ENCODE peak calls at places on chromosome 1, in ten cellular contexts. S, P, X, I, D, B, R, N, Z and Q are unnamed samples.
A peak's percentile ranks its signal among the peaks of the same experiment; 100 is the strongest.

GRCh38 chr1:71054281-71054731 is 6.7 kb upstream of the PTGER3 start:
- DNase-seq in P (no peak), B (no peak), D (no peak), R (no peak), S (no peak), Z (no peak), N (no peak), I (no peak), X (no peak), Q (no peak)

GRCh38 chr1:226654046-226654445 is 85.0 kb downstream of the ITPKB start:
- DNase-seq in P (peak; percentile 35), S (peak; percentile 5), D (no peak), B (peak; percentile 74), R (peak; percentile 67), X (no peak), Z (no peak), I (peak; percentile 59), N (no peak), Q (no peak)

GRCh38 chr1:59879556-59879955 is 47.0 kb downstream of the CYP2J2 start:
- DNase-seq in P (peak; percentile 66), N (peak; percentile 51), S (peak; percentile 30), B (peak; percentile 88), D (peak; percentile 46), X (no peak), R (peak; percentile 67), I (peak; percentile 68), Z (no peak), Q (no peak)

GRCh38 chr1:160779662-160780397 is 16.1 kb upstream of the LY9 start:
- DNase-seq in X (no peak), B (no peak), R (no peak), D (no peak), Z (no peak), P (no peak), N (no peak), I (no peak), S (no peak), Q (no peak)

GRCh38 chr1:165403835-165404482 is 41.0 kb downstream of the RXRG start:
- DNase-seq in R (no peak), B (no peak), D (no peak), P (peak; percentile 47), Z (no peak), N (no peak), X (no peak), S (no peak), I (peak; percentile 76), Q (no peak)

GRCh38 chr1:172383541-172383940 is 36.9 kb upstream of the C1orf105 start:
- DNase-seq in Z (no peak), P (no peak), B (peak; percentile 65), N (no peak), I (no peak), S (no peak), R (peak; percentile 83), X (no peak), D (no peak), Q (no peak)

GRCh38 chr1:212124891-212125582 is 89.5 kb downstream of the DTL start:
- DNase-seq in R (no peak), X (no peak), I (no peak), S (no peak), N (no peak), B (no peak), D (no peak), P (no peak), Z (peak; percentile 3), Q (no peak)

GRCh38 chr1:93980320-93980744 is 71.1 kb upstream of the GCLM start:
- DNase-seq in B (no peak), X (no peak), N (no peak), S (no peak), R (no peak), D (no peak), I (no peak), P (no peak), Z (no peak), Q (no peak)

GRCh38 chr1:35434703-35435102 is 122.5 kb downstream of the KIAA0319L start:
- DNase-seq in B (no peak), R (no peak), S (no peak), D (no peak), X (no peak), I (no peak), N (no peak), P (no peak), Z (no peak), Q (no peak)

GRCh38 chr1:8905582-8906191 is 27.2 kb upstream of the ENO1 start:
- DNase-seq in S (no peak), D (no peak), I (no peak), N (no peak), P (no peak), B (peak; percentile 68), X (no peak), Z (no peak), R (no peak), Q (peak; percentile 55)

GRCh38 chr1:38803647-38804046 is 55.9 kb downstream of the RRAGC start:
- DNase-seq in D (no peak), X (no peak), I (no peak), B (no peak), P (no peak), R (peak; percentile 13), Z (no peak), S (no peak), N (no peak), Q (no peak)
- H3K4me3 ChIP-seq in D (peak overlapping the region; percentile 52), X (no peak overlapping the region), I (peak overlapping the region; percentile 48), B (no peak overlapping the region), P (peak overlapping the region; percentile 29), R (no peak overlapping the region), Z (peak overlapping the region; percentile 30), S (peak overlapping the region; percentile 43), N (peak overlapping the region; percentile 56), Q (no peak overlapping the region)

DNA sequence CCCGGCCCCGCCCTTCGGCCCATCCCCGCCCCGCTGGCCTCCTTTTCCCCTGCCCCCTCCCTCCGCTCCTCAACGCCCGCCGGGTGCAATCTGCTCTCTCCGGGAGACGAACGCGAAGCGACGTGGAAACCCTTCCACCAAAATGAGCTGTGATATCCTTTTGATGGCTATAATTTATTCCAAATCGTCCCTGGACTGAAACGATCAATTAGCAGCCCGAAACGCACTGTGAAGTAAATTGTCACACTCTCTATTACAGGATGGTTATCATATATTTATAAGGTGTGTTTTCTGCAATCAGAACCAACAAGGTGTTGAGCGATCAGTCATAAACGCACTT is 134.6 kb upstream of the BARHL2 start:
- DNase-seq in D (no peak), Z (no peak), P (no peak), X (no peak), I (no peak), B (no peak), S (no peak), R (no peak), N (no peak), Q (no peak)
- H3K4me3 ChIP-seq in D (peak overlapping the region; percentile 88), Z (peak overlapping the region; percentile 63), P (peak overlapping the region; percentile 96), X (peak overlapping the region; percentile 69), I (peak overlapping the region; percentile 60), B (peak overlapping the region; percentile 43), S (peak overlapping the region; percentile 98), R (peak overlapping the region; percentile 41), N (peak overlapping the region; percentile 87), Q (peak overlapping the region; percentile 40)

GRCh38 chr1:159009287-159009686 is 420 bp upstream of the IFI16 start:
- DNase-seq in Z (no peak), D (no peak), X (no peak), P (no peak), B (no peak), R (no peak), I (peak; percentile 30), N (no peak), S (no peak), Q (no peak)

GRCh38 chr1:159010398-159010797 is 691 bp downstream of the IFI16 start:
- DNase-seq in B (no peak), S (no peak), R (no peak), I (peak; percentile 34), N (no peak), D (no peak), P (no peak), Z (no peak), X (no peak), Q (no peak)

GRCh38 chr1:159009704-159010361 is at the start of gene IFI16:
- DNase-seq in B (peak; percentile 97), X (peak; percentile 87), P (no peak), D (no peak), R (peak; percentile 95), I (peak; percentile 93), N (no peak), S (no peak), Z (no peak), Q (no peak)

GRCh38 chr1:159007734-159008133 is 2.0 kb upstream of the IFI16 start:
- DNase-seq in B (no peak), D (no peak), X (no peak), P (no peak), S (no peak), Z (no peak), I (no peak), R (no peak), N (no peak), Q (no peak)

DNA sequence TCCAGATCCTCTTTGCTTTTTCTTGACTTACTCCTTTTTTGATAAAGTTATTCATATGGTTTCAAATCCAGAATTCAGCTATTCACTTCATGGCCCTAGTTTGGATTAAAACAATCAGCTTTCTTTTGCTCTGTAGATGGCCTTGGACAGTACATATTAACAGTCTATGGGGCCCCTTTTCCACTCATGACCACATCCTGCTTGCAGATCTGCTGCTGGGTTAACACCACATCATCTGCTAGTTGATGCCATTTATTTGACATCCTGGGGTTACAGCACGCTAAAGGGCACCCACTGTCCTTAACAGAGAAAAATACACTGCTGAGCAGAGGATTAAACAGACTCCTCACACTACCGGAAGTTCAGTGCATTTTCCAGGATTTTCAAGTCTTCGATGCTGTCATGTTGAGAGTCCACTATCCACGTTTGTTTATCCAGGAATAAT is 941 bp upstream of the IFI16 start:
- DNase-seq in N (no peak), Z (no peak), D (no peak), P (no peak), I (peak; percentile 63), B (peak; percentile 44), X (peak; percentile 69), R (peak; percentile 26), S (no peak), Q (no peak)
- H3K4me3 ChIP-seq in N (no peak overlapping the region), Z (no peak overlapping the region), D (no peak overlapping the region), P (peak overlapping the region; percentile 69), I (peak overlapping the region; percentile 74), B (no peak overlapping the region), X (peak overlapping the region; percentile 91), R (no peak overlapping the region), S (no peak overlapping the region), Q (no peak overlapping the region)

GRCh38 chr1:19569786-19570185 is 74.3 kb upstream of the NBL1 start:
- DNase-seq in D (no peak), B (no peak), P (no peak), X (no peak), N (no peak), Z (no peak), I (no peak), R (no peak), S (no peak), Q (no peak)

GRCh38 chr1:19559641-19560040 is 74.3 kb upstream of the CAPZB start:
- DNase-seq in R (peak; percentile 86), Z (no peak), D (no peak), B (peak; percentile 56), X (no peak), P (no peak), S (no peak), N (no peak), I (no peak), Q (no peak)

GRCh38 chr1:19563336-19564097 is 78.2 kb upstream of the CAPZB start:
- DNase-seq in X (no peak), N (peak; percentile 67), P (peak; percentile 49), R (peak; percentile 42), S (peak; percentile 52), D (peak; percentile 67), Z (no peak), I (no peak), B (peak; percentile 68), Q (peak; percentile 83)

GRCh38 chr1:19560480-19560879 is 75.1 kb upstream of the CAPZB start:
- DNase-seq in N (no peak), I (no peak), S (no peak), X (no peak), R (no peak), B (no peak), P (no peak), D (no peak), Z (no peak), Q (no peak)

GRCh38 chr1:19564366-19564765 is 79.0 kb upstream of the CAPZB start:
- DNase-seq in N (no peak), P (no peak), S (no peak), Z (no peak), X (no peak), D (no peak), B (no peak), R (no peak), I (no peak), Q (no peak)
- H3K4me3 ChIP-seq in N (no peak overlapping the region), P (no peak overlapping the region), S (no peak overlapping the region), Z (no peak overlapping the region), X (no peak overlapping the region), D (peak overlapping the region; percentile 57), B (no peak overlapping the region), R (no peak overlapping the region), I (no peak overlapping the region), Q (no peak overlapping the region)